ENCODE peak calls at places on chromosomes 3 and 15, in four cellular contexts. X is EL, C is heart right ventricle, T is GM23248. H is an unnamed sample.

GRCh38 chr3:146517684-146518435 is 26.5 kb downstream of the PLSCR1 start:
- DNase-seq in C (no peak), T (no peak), X (no peak), H (peak)

GRCh38 chr3:133282239-133282638 is 117.6 kb upstream of the BFSP2 start:
- DNase-seq in T (peak), X (peak), C (no peak), H (no peak)

GRCh38 chr3:52405601-52406115 is 39.2 kb downstream of the SEMA3G start:
- DNase-seq in T (no peak), X (no peak), C (no peak), H (no peak)

GRCh38 chr3:194401346-194401745 is 2.3 kb upstream of the GP5 start:
- DNase-seq in T (no peak), X (no peak), C (no peak), H (no peak)

GRCh38 chr15:63323798-63324651 is 46.6 kb downstream of the APH1B start:
- DNase-seq in T (peak), X (no peak), C (no peak), H (no peak)

GRCh38 chr3:165868088-165868487 is 30.9 kb upstream of the BCHE start:
- DNase-seq in T (no peak), X (no peak), C (no peak), H (no peak)

GRCh38 chr15:73908822-73909122 is 17.5 kb upstream of the LOXL1 start:
- DNase-seq in C (no peak), X (no peak), T (no peak), H (no peak)

GRCh38 chr3:167406876-167407492 is 26.9 kb upstream of the ZBBX start:
- DNase-seq in X (peak), C (no peak), T (peak), H (peak)

H was measured in NCI-H510A.